ENCODE peak calls at places on chromosomes 1 and 21, in six cellular contexts. H is heart right ventricle; M is PC-3; Q is transverse colon; D is ovary; R is CD8-positive, alpha-beta T cell. G is an unnamed sample.

GRCh38 chr21:38142226-38142625 is 114.6 kb upstream of the KCNJ15 start:
- DNase-seq in D (no peak), H (no peak), R (no peak), Q (no peak), M (no peak), G (no peak)

GRCh38 chr1:52234708-52235107 is 92.8 kb downstream of the ZFYVE9 start:
- DNase-seq in D (no peak), Q (no peak), R (no peak), M (peak), H (no peak), G (no peak)

GRCh38 chr1:85406887-85407593 is 57.9 kb downstream of the DDAH1 start:
- DNase-seq in H (peak), M (peak), D (no peak), Q (peak), R (no peak), G (peak)

GRCh38 chr1:43653339-43653738 is 3.4 kb downstream of the KDM4A start:
- DNase-seq in D (no peak), Q (no peak), H (no peak), R (no peak), M (peak), G (no peak)

GRCh38 chr1:198162091-198162767 is 5.4 kb downstream of the NEK7 start:
- DNase-seq in H (no peak), D (no peak), R (no peak), Q (peak), M (no peak), G (no peak)

GRCh38 chr1:153357076-153357852 is 390 bp upstream of the S100A9 start:
- DNase-seq in D (no peak), M (peak), R (no peak), H (no peak), Q (peak), G (no peak)

GRCh38 chr1:108858541-108858940 is 1.6 kb upstream of the AKNAD1 start:
- DNase-seq in D (no peak), R (no peak), Q (no peak), M (no peak), H (no peak), G (no peak)

GRCh38 chr1:194225781-194226180 is 1039.4 kb upstream of the B3GALT2 start:
- DNase-seq in D (no peak), H (no peak), R (no peak), Q (no peak), M (no peak), G (no peak)

GRCh38 chr1:86069757-86070145 is 86.8 kb downstream of the COL24A1 start:
- DNase-seq in D (no peak), M (no peak), H (no peak), Q (no peak), R (no peak), G (no peak)

GRCh38 chr1:45327644-45328515 is 1.2 kb downstream of the HPDL start:
- DNase-seq in D (no peak), R (no peak), M (no peak), H (no peak), Q (peak), G (no peak)

GRCh38 chr1:88595355-88595754 is 88.7 kb upstream of the PKN2 start:
- DNase-seq in R (no peak), H (no peak), M (peak), D (no peak), Q (no peak), G (no peak)

GRCh38 chr1:150575072-150575489 is 4.3 kb downstream of the MCL1 start:
- DNase-seq in R (no peak), Q (no peak), D (no peak), H (no peak), M (no peak), G (no peak)

GRCh38 chr1:246497331-246497915 is 9.7 kb downstream of the SMYD3 start:
- DNase-seq in D (no peak), H (no peak), Q (no peak), R (no peak), M (peak), G (peak)

GRCh38 chr1:237012789-237013383 is 8.6 kb upstream of the MT1HL1 start:
- DNase-seq in Q (peak), M (peak), R (no peak), H (peak), D (peak), G (no peak)

GRCh38 chr1:239586128-239586527 is 199.8 kb downstream of the CHRM3 start:
- DNase-seq in M (no peak), D (no peak), R (no peak), H (no peak), Q (no peak), G (no peak)

GRCh38 chr1:167439301-167439988 is 78.9 kb downstream of the CD247 start:
- DNase-seq in Q (no peak), D (peak), M (no peak), H (no peak), R (no peak), G (no peak)

GRCh38 chr1:230074762-230075161 is 7.7 kb downstream of the GALNT2 start:
- DNase-seq in D (no peak), Q (no peak), R (no peak), H (no peak), M (no peak), G (no peak)

GRCh38 chr1:230072296-230072695 is 5.3 kb downstream of the GALNT2 start:
- DNase-seq in R (no peak), H (no peak), Q (no peak), D (no peak), M (no peak), G (no peak)

GRCh38 chr1:230072866-230073265 is 5.8 kb downstream of the GALNT2 start:
- DNase-seq in R (no peak), H (no peak), D (no peak), Q (no peak), M (no peak), G (no peak)

GRCh38 chr1:230074270-230074669 is 7.2 kb downstream of the GALNT2 start:
- DNase-seq in D (no peak), Q (no peak), R (no peak), H (no peak), M (no peak), G (no peak)

DNA sequence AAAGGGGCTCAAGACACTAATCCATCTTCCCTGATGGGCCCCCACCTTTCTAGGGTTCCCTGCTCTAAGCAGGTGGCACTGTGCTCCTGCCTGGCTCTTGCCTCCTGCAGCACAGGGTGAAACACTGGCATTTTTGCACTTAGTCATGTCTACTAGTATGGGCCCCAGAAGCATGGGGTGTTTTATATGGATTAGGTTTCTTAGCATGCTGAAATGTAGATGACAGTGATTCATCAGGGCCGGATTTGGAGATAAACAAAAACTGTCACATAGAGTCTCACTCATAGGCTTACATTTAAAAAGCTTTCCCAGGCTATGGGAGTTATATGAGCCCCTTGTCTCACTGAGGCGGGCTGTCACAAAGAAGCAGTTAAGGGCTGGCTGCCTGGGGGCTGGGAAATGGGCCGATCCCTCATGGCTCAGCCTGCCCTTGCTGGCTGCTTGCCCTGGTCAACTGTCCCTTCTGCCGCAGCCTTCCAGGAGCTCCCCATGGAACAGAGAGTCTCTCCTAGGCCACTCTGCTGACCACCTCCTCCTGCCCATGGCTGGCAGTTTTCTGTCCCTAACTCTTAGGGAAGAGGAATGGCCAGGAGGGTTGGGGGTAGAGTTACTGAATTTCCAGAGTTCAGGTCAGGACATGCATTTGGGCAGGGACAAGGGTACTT is 6.5 kb downstream of the GALNT2 start:
- DNase-seq in D (no peak), Q (no peak), H (no peak), M (peak), R (no peak), G (peak)
- H3K4me3 ChIP-seq in D (no peak), Q (no peak), H (no peak), M (peak), R (no peak), G (no peak)

GRCh38 chr1:34915521-34915920 is 13.9 kb downstream of the DLGAP3 start:
- DNase-seq in Q (no peak), R (no peak), D (no peak), M (no peak), H (no peak), G (no peak)
- H3K4me3 ChIP-seq in Q (no peak), R (no peak), D (no peak), M (no peak), H (no peak), G (no peak)

DNA sequence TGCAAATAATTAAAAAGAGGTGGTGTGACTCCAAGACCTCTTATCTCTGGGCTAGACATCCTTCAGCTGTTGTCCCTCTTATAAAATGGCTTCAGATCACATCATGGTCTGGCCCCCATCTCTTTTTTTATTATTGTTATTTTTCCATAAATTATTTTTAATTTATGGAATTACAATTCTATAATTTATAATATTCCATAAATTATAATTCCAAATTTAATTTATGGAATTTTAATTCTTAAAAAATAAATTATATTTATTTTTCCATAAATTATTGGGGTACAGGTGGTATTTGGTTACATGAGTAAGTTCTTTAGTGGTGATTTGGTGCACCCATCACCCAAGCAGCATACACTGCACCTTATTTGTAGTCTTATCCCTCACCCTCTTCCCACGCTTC is 65.9 kb upstream of the GJA5 start:
- DNase-seq in D (no peak), R (no peak), Q (no peak), H (no peak), M (no peak), G (no peak)
- H3K4me3 ChIP-seq in D (no peak), R (no peak), Q (no peak), H (no peak), M (no peak), G (no peak)

DNA sequence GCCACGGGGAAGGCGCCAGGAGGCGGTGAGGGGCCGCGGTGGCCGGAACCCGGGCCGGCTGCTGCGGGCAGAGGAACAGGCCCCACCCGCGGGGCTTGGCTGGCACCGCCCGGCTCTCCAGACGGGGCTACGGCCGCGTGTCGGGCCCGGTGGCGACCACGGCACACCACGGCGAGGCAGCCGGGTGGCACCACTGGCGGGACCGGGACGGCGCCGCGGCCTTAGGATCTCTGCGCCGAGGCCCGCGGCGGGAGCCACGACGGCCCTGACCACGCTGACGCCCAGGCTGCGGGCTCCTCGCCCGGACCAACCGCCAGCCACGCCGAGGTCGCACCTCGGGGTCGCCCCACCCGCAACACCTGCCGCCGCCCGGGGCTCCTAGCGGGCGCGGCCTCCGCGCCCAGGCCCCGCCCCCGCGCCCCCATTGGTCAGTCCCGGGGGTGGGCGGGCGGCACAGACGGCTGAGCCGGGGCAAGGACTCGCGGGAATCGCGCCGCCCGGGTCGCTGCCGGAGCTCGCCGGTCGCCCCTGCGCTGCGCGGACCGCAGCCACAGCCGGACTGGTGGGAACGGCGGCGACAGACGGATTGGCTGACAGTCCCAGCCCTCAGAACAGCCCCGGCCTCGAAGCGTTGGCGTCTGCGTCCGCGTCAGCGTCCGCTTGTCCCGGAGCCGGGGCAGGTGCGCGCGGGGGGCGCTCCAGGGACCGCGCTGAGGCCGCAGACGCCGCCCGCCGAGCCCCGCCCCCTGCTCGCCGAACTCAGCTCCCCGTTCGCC is at the start of gene BMP8A:
- DNase-seq in H (no peak), R (peak), M (peak), D (peak), Q (peak), G (no peak)
- H3K4me3 ChIP-seq in H (peak), R (peak), M (peak), D (peak), Q (peak), G (peak)

GRCh38 chr1:87404306-87404705 is 75.6 kb downstream of the LMO4 start:
- DNase-seq in M (peak), H (no peak), R (no peak), Q (no peak), D (no peak), G (no peak)

GRCh38 chr1:87399701-87400100 is 71.0 kb downstream of the LMO4 start:
- DNase-seq in R (no peak), M (peak), H (no peak), D (no peak), Q (peak), G (no peak)

GRCh38 chr1:87399264-87399663 is 70.6 kb downstream of the LMO4 start:
- DNase-seq in M (peak), Q (no peak), D (no peak), R (no peak), H (no peak), G (no peak)

GRCh38 chr1:87403047-87403820 is 74.6 kb downstream of the LMO4 start:
- DNase-seq in H (no peak), R (no peak), Q (no peak), D (no peak), M (no peak), G (no peak)

GRCh38 chr1:87402192-87403046 is 73.7 kb downstream of the LMO4 start:
- DNase-seq in M (peak), Q (no peak), H (peak), D (no peak), R (no peak), G (peak)
- H3K4me3 ChIP-seq in M (no peak), Q (no peak), H (no peak), D (no peak), R (no peak), G (no peak)